ENCODE peak calls at places on chromosomes 5 and 9, in nine cellular contexts. One of them, this sample, is unnamed.

GRCh38 chr5:148986636-148987035 is 76.2 kb downstream of the SH3TC2 start:
- DNase-seq in A549: no peak
- DNase-seq in cardiac fibroblast: no peak
- DNase-seq in heart left ventricle: no peak
- DNase-seq in hepatic stellate cell: no peak
- DNase-seq in mesothelial cell of epicardium: no peak
- DNase-seq in body of pancreas: no peak
- DNase-seq in activated T-helper 1 cell treated with Interleukin-2 at 50 U/mL for 16 hours: no peak
- DNase-seq in spleen: no peak
- DNase-seq in this sample: no peak

GRCh38 chr5:166909040-166909439 is 1382.4 kb upstream of the WWC1 start:
- DNase-seq in A549: peak; percentile 11
- DNase-seq in spleen: no peak
- DNase-seq in body of pancreas: no peak
- DNase-seq in cardiac fibroblast: peak; percentile 14
- DNase-seq in hepatic stellate cell: no peak
- DNase-seq in activated T-helper 1 cell treated with Interleukin-2 at 50 U/mL for 16 hours: no peak
- DNase-seq in mesothelial cell of epicardium: no peak
- DNase-seq in heart left ventricle: no peak
- DNase-seq in this sample: no peak

GRCh38 chr5:180053061-180053602 is 18.4 kb downstream of the RNF130 start:
- DNase-seq in cardiac fibroblast: no peak
- DNase-seq in mesothelial cell of epicardium: no peak
- DNase-seq in activated T-helper 1 cell treated with Interleukin-2 at 50 U/mL for 16 hours: no peak
- DNase-seq in spleen: no peak
- DNase-seq in hepatic stellate cell: no peak
- DNase-seq in A549: no peak
- DNase-seq in body of pancreas: no peak
- DNase-seq in heart left ventricle: no peak
- DNase-seq in this sample: no peak

GRCh38 chr5:10635257-10635860 is 71.5 kb downstream of the ANKRD33B start:
- DNase-seq in hepatic stellate cell: peak; percentile 54
- DNase-seq in body of pancreas: peak; percentile 27
- DNase-seq in cardiac fibroblast: peak; percentile 59
- DNase-seq in mesothelial cell of epicardium: no peak
- DNase-seq in spleen: no peak
- DNase-seq in A549: no peak
- DNase-seq in activated T-helper 1 cell treated with Interleukin-2 at 50 U/mL for 16 hours: peak; percentile 7
- DNase-seq in heart left ventricle: no peak
- DNase-seq in this sample: no peak

GRCh38 chr9:88775037-88775471 is 216.2 kb upstream of the S1PR3 start:
- DNase-seq in mesothelial cell of epicardium: no peak
- DNase-seq in A549: peak; percentile 89
- DNase-seq in heart left ventricle: no peak
- DNase-seq in activated T-helper 1 cell treated with Interleukin-2 at 50 U/mL for 16 hours: no peak
- DNase-seq in hepatic stellate cell: peak; percentile 28
- DNase-seq in spleen: no peak
- DNase-seq in body of pancreas: peak; percentile 49
- DNase-seq in cardiac fibroblast: peak; percentile 98
- DNase-seq in this sample: peak; percentile 71

GRCh38 chr5:139232161-139232724 is 34.1 kb upstream of the SIL1 start:
- DNase-seq in body of pancreas: no peak
- DNase-seq in hepatic stellate cell: no peak
- DNase-seq in mesothelial cell of epicardium: no peak
- DNase-seq in spleen: peak; percentile 6
- DNase-seq in cardiac fibroblast: no peak
- DNase-seq in A549: no peak
- DNase-seq in activated T-helper 1 cell treated with Interleukin-2 at 50 U/mL for 16 hours: no peak
- DNase-seq in heart left ventricle: no peak
- DNase-seq in this sample: no peak

GRCh38 chr5:132464155-132464939 is 26.2 kb downstream of the IRF1 start:
- DNase-seq in heart left ventricle: no peak
- DNase-seq in body of pancreas: no peak
- DNase-seq in cardiac fibroblast: no peak
- DNase-seq in hepatic stellate cell: no peak
- DNase-seq in mesothelial cell of epicardium: no peak
- DNase-seq in activated T-helper 1 cell treated with Interleukin-2 at 50 U/mL for 16 hours: no peak
- DNase-seq in spleen: peak; percentile 87
- DNase-seq in A549: no peak
- DNase-seq in this sample: no peak

GRCh38 chr9:126956929-126957686 is 42.5 kb downstream of the RALGPS1 start:
- DNase-seq in cardiac fibroblast: peak; percentile 35
- DNase-seq in heart left ventricle: no peak
- DNase-seq in A549: peak; percentile 26
- DNase-seq in hepatic stellate cell: peak; percentile 57
- DNase-seq in body of pancreas: no peak
- DNase-seq in spleen: no peak
- DNase-seq in activated T-helper 1 cell treated with Interleukin-2 at 50 U/mL for 16 hours: no peak
- DNase-seq in mesothelial cell of epicardium: no peak
- DNase-seq in this sample: no peak

GRCh38 chr9:133892193-133892920 is 99.8 kb downstream of the VAV2 start:
- DNase-seq in activated T-helper 1 cell treated with Interleukin-2 at 50 U/mL for 16 hours: no peak
- DNase-seq in mesothelial cell of epicardium: no peak
- DNase-seq in A549: no peak
- DNase-seq in heart left ventricle: no peak
- DNase-seq in cardiac fibroblast: no peak
- DNase-seq in body of pancreas: no peak
- DNase-seq in spleen: no peak
- DNase-seq in hepatic stellate cell: no peak
- DNase-seq in this sample: no peak

GRCh38 chr5:167061695-167062094 is 1229.8 kb upstream of the WWC1 start:
- DNase-seq in spleen: no peak
- DNase-seq in cardiac fibroblast: no peak
- DNase-seq in mesothelial cell of epicardium: no peak
- DNase-seq in A549: no peak
- DNase-seq in body of pancreas: no peak
- DNase-seq in heart left ventricle: no peak
- DNase-seq in hepatic stellate cell: no peak
- DNase-seq in activated T-helper 1 cell treated with Interleukin-2 at 50 U/mL for 16 hours: no peak
- DNase-seq in this sample: no peak

GRCh38 chr5:171651102-171651501 is 134.5 kb upstream of the SMIM23 start:
- DNase-seq in A549: no peak
- DNase-seq in hepatic stellate cell: no peak
- DNase-seq in cardiac fibroblast: no peak
- DNase-seq in mesothelial cell of epicardium: no peak
- DNase-seq in heart left ventricle: no peak
- DNase-seq in body of pancreas: no peak
- DNase-seq in activated T-helper 1 cell treated with Interleukin-2 at 50 U/mL for 16 hours: no peak
- DNase-seq in spleen: no peak
- DNase-seq in this sample: no peak

GRCh38 chr9:134570151-134570621 is 71.4 kb upstream of the COL5A1 start:
- DNase-seq in spleen: peak; percentile 62
- DNase-seq in mesothelial cell of epicardium: peak; percentile 29
- DNase-seq in A549: no peak
- DNase-seq in cardiac fibroblast: no peak
- DNase-seq in body of pancreas: no peak
- DNase-seq in activated T-helper 1 cell treated with Interleukin-2 at 50 U/mL for 16 hours: no peak
- DNase-seq in heart left ventricle: no peak
- DNase-seq in hepatic stellate cell: no peak
- DNase-seq in this sample: no peak

GRCh38 chr9:85554349-85554748 is 187.4 kb downstream of the AGTPBP1 start:
- DNase-seq in mesothelial cell of epicardium: no peak
- DNase-seq in activated T-helper 1 cell treated with Interleukin-2 at 50 U/mL for 16 hours: no peak
- DNase-seq in spleen: no peak
- DNase-seq in hepatic stellate cell: no peak
- DNase-seq in cardiac fibroblast: no peak
- DNase-seq in heart left ventricle: no peak
- DNase-seq in body of pancreas: no peak
- DNase-seq in A549: no peak
- DNase-seq in this sample: no peak

GRCh38 chr9:87276327-87276841 is 221.3 kb upstream of the DAPK1 start:
- DNase-seq in spleen: no peak
- DNase-seq in mesothelial cell of epicardium: no peak
- DNase-seq in heart left ventricle: no peak
- DNase-seq in hepatic stellate cell: peak; percentile 68
- DNase-seq in activated T-helper 1 cell treated with Interleukin-2 at 50 U/mL for 16 hours: no peak
- DNase-seq in A549: no peak
- DNase-seq in cardiac fibroblast: peak; percentile 92
- DNase-seq in body of pancreas: no peak
- DNase-seq in this sample: no peak

GRCh38 chr5:140041492-140042421 is 1.3 kb downstream of the NRG2 start:
- DNase-seq in hepatic stellate cell: peak; percentile 69
- DNase-seq in mesothelial cell of epicardium: peak; percentile 40
- DNase-seq in heart left ventricle: peak; percentile 63
- DNase-seq in cardiac fibroblast: peak; percentile 38
- DNase-seq in spleen: peak; percentile 82
- DNase-seq in A549: peak; percentile 42
- DNase-seq in body of pancreas: peak; percentile 94
- DNase-seq in activated T-helper 1 cell treated with Interleukin-2 at 50 U/mL for 16 hours: no peak
- DNase-seq in this sample: peak; percentile 78

GRCh38 chr5:177369913-177370487 is 12.3 kb downstream of the RGS14 start:
- DNase-seq in activated T-helper 1 cell treated with Interleukin-2 at 50 U/mL for 16 hours: no peak
- DNase-seq in body of pancreas: peak; percentile 74
- DNase-seq in A549: no peak
- DNase-seq in hepatic stellate cell: no peak
- DNase-seq in cardiac fibroblast: no peak
- DNase-seq in mesothelial cell of epicardium: no peak
- DNase-seq in spleen: no peak
- DNase-seq in heart left ventricle: no peak
- DNase-seq in this sample: no peak

GRCh38 chr9:137664676-137665075 is 45.9 kb downstream of the EHMT1 start:
- DNase-seq in activated T-helper 1 cell treated with Interleukin-2 at 50 U/mL for 16 hours: no peak
- DNase-seq in spleen: no peak
- DNase-seq in mesothelial cell of epicardium: no peak
- DNase-seq in A549: peak; percentile 91
- DNase-seq in heart left ventricle: no peak
- DNase-seq in body of pancreas: no peak
- DNase-seq in hepatic stellate cell: no peak
- DNase-seq in cardiac fibroblast: no peak
- DNase-seq in this sample: no peak

GRCh38 chr5:112685386-112685785 is 52.3 kb upstream of the APC start:
- DNase-seq in cardiac fibroblast: no peak
- DNase-seq in spleen: no peak
- DNase-seq in hepatic stellate cell: no peak
- DNase-seq in mesothelial cell of epicardium: no peak
- DNase-seq in body of pancreas: no peak
- DNase-seq in A549: no peak
- DNase-seq in heart left ventricle: no peak
- DNase-seq in activated T-helper 1 cell treated with Interleukin-2 at 50 U/mL for 16 hours: no peak
- DNase-seq in this sample: no peak

GRCh38 chr5:74626386-74627222 is 13.9 kb downstream of the ENC1 start:
- DNase-seq in mesothelial cell of epicardium: no peak
- DNase-seq in cardiac fibroblast: no peak
- DNase-seq in hepatic stellate cell: no peak
- DNase-seq in spleen: no peak
- DNase-seq in heart left ventricle: no peak
- DNase-seq in activated T-helper 1 cell treated with Interleukin-2 at 50 U/mL for 16 hours: no peak
- DNase-seq in A549: no peak
- DNase-seq in body of pancreas: no peak
- DNase-seq in this sample: no peak

GRCh38 chr5:93578813-93579560 is 2.0 kb downstream of the NR2F1-AS1 start:
- DNase-seq in A549: no peak
- DNase-seq in mesothelial cell of epicardium: peak; percentile 57
- DNase-seq in hepatic stellate cell: peak; percentile 69
- DNase-seq in spleen: no peak
- DNase-seq in activated T-helper 1 cell treated with Interleukin-2 at 50 U/mL for 16 hours: no peak
- DNase-seq in body of pancreas: peak; percentile 19
- DNase-seq in heart left ventricle: no peak
- DNase-seq in cardiac fibroblast: peak; percentile 69
- DNase-seq in this sample: peak; percentile 88

GRCh38 chr5:6419340-6419852 is 29.3 kb upstream of the UBE2QL1 start:
- DNase-seq in cardiac fibroblast: no peak
- DNase-seq in heart left ventricle: no peak
- DNase-seq in body of pancreas: peak; percentile 50
- DNase-seq in activated T-helper 1 cell treated with Interleukin-2 at 50 U/mL for 16 hours: no peak
- DNase-seq in spleen: no peak
- DNase-seq in mesothelial cell of epicardium: no peak
- DNase-seq in hepatic stellate cell: peak; percentile 15
- DNase-seq in A549: peak; percentile 30
- DNase-seq in this sample: no peak

GRCh38 chr5:90548069-90548593 is 10.5 kb upstream of the ADGRV1 start:
- DNase-seq in mesothelial cell of epicardium: no peak
- DNase-seq in cardiac fibroblast: no peak
- DNase-seq in heart left ventricle: no peak
- DNase-seq in body of pancreas: peak; percentile 77
- DNase-seq in hepatic stellate cell: no peak
- DNase-seq in spleen: no peak
- DNase-seq in A549: peak; percentile 80
- DNase-seq in activated T-helper 1 cell treated with Interleukin-2 at 50 U/mL for 16 hours: no peak
- DNase-seq in this sample: peak; percentile 40

GRCh38 chr5:132754111-132754510 is 6.9 kb downstream of the CCNI2 start:
- DNase-seq in activated T-helper 1 cell treated with Interleukin-2 at 50 U/mL for 16 hours: no peak
- DNase-seq in spleen: no peak
- DNase-seq in A549: no peak
- DNase-seq in hepatic stellate cell: no peak
- DNase-seq in heart left ventricle: no peak
- DNase-seq in cardiac fibroblast: no peak
- DNase-seq in mesothelial cell of epicardium: no peak
- DNase-seq in body of pancreas: no peak
- DNase-seq in this sample: no peak

GRCh38 chr9:134039386-134040175 is 14.3 kb downstream of the BRD3OS start:
- DNase-seq in mesothelial cell of epicardium: no peak
- DNase-seq in cardiac fibroblast: no peak
- DNase-seq in A549: no peak
- DNase-seq in body of pancreas: no peak
- DNase-seq in activated T-helper 1 cell treated with Interleukin-2 at 50 U/mL for 16 hours: no peak
- DNase-seq in heart left ventricle: no peak
- DNase-seq in hepatic stellate cell: no peak
- DNase-seq in spleen: peak; percentile 63
- DNase-seq in this sample: no peak

GRCh38 chr5:142000709-142001484 is 11.9 kb downstream of the GNPDA1 start:
- DNase-seq in hepatic stellate cell: no peak
- DNase-seq in body of pancreas: no peak
- DNase-seq in mesothelial cell of epicardium: no peak
- DNase-seq in heart left ventricle: no peak
- DNase-seq in A549: peak; percentile 34
- DNase-seq in activated T-helper 1 cell treated with Interleukin-2 at 50 U/mL for 16 hours: no peak
- DNase-seq in cardiac fibroblast: peak; percentile 50
- DNase-seq in spleen: no peak
- DNase-seq in this sample: no peak

GRCh38 chr9:99249619-99250018 is 27.5 kb downstream of the SEC61B start:
- DNase-seq in spleen: no peak
- DNase-seq in hepatic stellate cell: no peak
- DNase-seq in heart left ventricle: no peak
- DNase-seq in A549: no peak
- DNase-seq in cardiac fibroblast: no peak
- DNase-seq in body of pancreas: no peak
- DNase-seq in mesothelial cell of epicardium: no peak
- DNase-seq in activated T-helper 1 cell treated with Interleukin-2 at 50 U/mL for 16 hours: no peak
- DNase-seq in this sample: no peak

GRCh38 chr9:93031629-93032431 is 26.7 kb upstream of the SUSD3 start:
- DNase-seq in cardiac fibroblast: no peak
- DNase-seq in body of pancreas: peak; percentile 22
- DNase-seq in activated T-helper 1 cell treated with Interleukin-2 at 50 U/mL for 16 hours: no peak
- DNase-seq in A549: no peak
- DNase-seq in mesothelial cell of epicardium: no peak
- DNase-seq in heart left ventricle: no peak
- DNase-seq in spleen: no peak
- DNase-seq in hepatic stellate cell: no peak
- DNase-seq in this sample: peak; percentile 16

GRCh38 chr9:5626727-5627634 is 1.9 kb upstream of the RIC1 start:
- DNase-seq in hepatic stellate cell: peak; percentile 42
- DNase-seq in mesothelial cell of epicardium: no peak
- DNase-seq in heart left ventricle: peak; percentile 22
- DNase-seq in activated T-helper 1 cell treated with Interleukin-2 at 50 U/mL for 16 hours: no peak
- DNase-seq in spleen: no peak
- DNase-seq in cardiac fibroblast: peak; percentile 93
- DNase-seq in body of pancreas: peak; percentile 72
- DNase-seq in A549: peak; percentile 17
- DNase-seq in this sample: peak; percentile 33

GRCh38 chr9:125805057-125805456 is 57.9 kb downstream of the PBX3 start:
- DNase-seq in mesothelial cell of epicardium: no peak
- DNase-seq in spleen: no peak
- DNase-seq in body of pancreas: no peak
- DNase-seq in heart left ventricle: no peak
- DNase-seq in hepatic stellate cell: peak; percentile 62
- DNase-seq in A549: no peak
- DNase-seq in activated T-helper 1 cell treated with Interleukin-2 at 50 U/mL for 16 hours: no peak
- DNase-seq in cardiac fibroblast: peak; percentile 30
- DNase-seq in this sample: peak; percentile 53

GRCh38 chr5:111639912-111640311 is 117.1 kb downstream of the NREP start:
- DNase-seq in activated T-helper 1 cell treated with Interleukin-2 at 50 U/mL for 16 hours: no peak
- DNase-seq in A549: no peak
- DNase-seq in spleen: no peak
- DNase-seq in body of pancreas: no peak
- DNase-seq in cardiac fibroblast: no peak
- DNase-seq in mesothelial cell of epicardium: no peak
- DNase-seq in hepatic stellate cell: no peak
- DNase-seq in heart left ventricle: no peak
- DNase-seq in this sample: no peak

GRCh38 chr5:1404062-1404461 is 41.2 kb downstream of the SLC6A3 start:
- DNase-seq in spleen: peak; percentile 62
- DNase-seq in heart left ventricle: no peak
- DNase-seq in activated T-helper 1 cell treated with Interleukin-2 at 50 U/mL for 16 hours: no peak
- DNase-seq in mesothelial cell of epicardium: no peak
- DNase-seq in hepatic stellate cell: no peak
- DNase-seq in body of pancreas: no peak
- DNase-seq in A549: no peak
- DNase-seq in cardiac fibroblast: no peak
- DNase-seq in this sample: no peak